ENCODE peak calls at places on chromosomes 13 and 19, in ten cellular contexts. Q is NCI-H748 treated with DMSO at 0.1 percent for 48 hours; A is progenitor cell of endocrine pancreas; L is A549; P is AG10803; E is globus pallidus; R is stimulated activated CD4-positive, alpha-beta T cell treated with anti-CD3 and anti-CD28 coated beads, Interleukin-4, amount 100 ng/mL, for 1 hour; F is neural crest cell; W is mucosa of gallbladder; K is A172. O is an unnamed sample.

GRCh38 chr13:110511509-110512181 is 49.9 kb downstream of the RAB20 start:
- DNase-seq in E (no peak), A (no peak), L (no peak), P (no peak), R (no peak), W (no peak), K (no peak), Q (no peak), F (no peak), O (no peak)

GRCh38 chr13:80011448-80012212 is 329.3 kb downstream of the SPRY2 start:
- DNase-seq in Q (no peak), R (no peak), P (no peak), L (no peak), F (no peak), E (peak; percentile 39), W (peak; percentile 43), K (peak; percentile 55), A (no peak), O (no peak)

GRCh38 chr19:17754634-17755532 is 3.6 kb downstream of the FCHO1 start:
- DNase-seq in R (no peak), F (no peak), W (no peak), E (no peak), A (no peak), K (no peak), L (peak; percentile 65), P (no peak), Q (no peak), O (no peak)

GRCh38 chr19:16542894-16543498 is 759 bp upstream of the CHERP start:
- DNase-seq in L (no peak), E (no peak), P (peak; percentile 6), R (no peak), W (no peak), Q (no peak), K (peak; percentile 17), F (no peak), A (no peak), O (no peak)

GRCh38 chr13:112697756-112698655 is 8.2 kb downstream of the ATP11A start:
- DNase-seq in K (no peak), P (peak; percentile 77), L (no peak), A (no peak), W (no peak), E (no peak), F (no peak), Q (no peak), R (no peak), O (no peak)

GRCh38 chr13:24683833-24684599 is 3.8 kb downstream of the ATP12A start:
- DNase-seq in W (peak; percentile 27), A (peak; percentile 67), E (peak; percentile 53), L (peak; percentile 35), Q (peak; percentile 73), R (peak; percentile 66), P (peak; percentile 23), K (peak; percentile 60), F (peak; percentile 68), O (peak; percentile 91)

GRCh38 chr13:107721436-107721835 is 493.9 kb downstream of the LIG4 start:
- DNase-seq in E (no peak), A (no peak), R (no peak), Q (no peak), F (no peak), W (no peak), P (no peak), L (no peak), K (no peak), O (no peak)

GRCh38 chr19:15323496-15324235 is 8.7 kb downstream of the BRD4 start:
- DNase-seq in P (peak; percentile 76), L (no peak), F (no peak), A (no peak), R (no peak), E (no peak), W (no peak), Q (no peak), K (no peak), O (no peak)

GRCh38 chr13:67048084-67048792 is 181.9 kb downstream of the PCDH9 start:
- DNase-seq in P (peak; percentile 8), L (no peak), Q (no peak), R (no peak), A (no peak), F (no peak), K (no peak), W (no peak), E (no peak), O (no peak)

GRCh38 chr13:110850840-110851239 is 64.0 kb downstream of the ANKRD10 start:
- DNase-seq in R (no peak), P (no peak), Q (no peak), A (no peak), E (no peak), L (no peak), K (no peak), F (no peak), W (no peak), O (no peak)

GRCh38 chr13:98564204-98564603 is 12.7 kb downstream of the STK24 start:
- DNase-seq in F (no peak), R (no peak), P (no peak), E (no peak), K (no peak), A (no peak), W (no peak), L (no peak), Q (no peak), O (no peak)

GRCh38 chr19:10219678-10220077 is 11.5 kb downstream of the S1PR2 start:
- DNase-seq in A (no peak), Q (no peak), L (peak; percentile 61), W (no peak), F (no peak), R (peak; percentile 20), K (peak; percentile 61), E (no peak), P (peak; percentile 43), O (no peak)

GRCh38 chr13:85528578-85529215 is 270.5 kb downstream of the SLITRK6 start:
- DNase-seq in K (peak; percentile 13), A (no peak), P (peak; percentile 74), R (no peak), F (no peak), W (no peak), Q (no peak), E (peak; percentile 84), L (peak; percentile 59), O (no peak)

GRCh38 chr13:48531416-48532145 is 1.3 kb downstream of the RCBTB2 start:
- DNase-seq in A (no peak), K (peak; percentile 3), Q (no peak), L (no peak), P (no peak), W (no peak), E (no peak), F (no peak), R (no peak), O (no peak)

GRCh38 chr13:105997436-105998232 is 537.8 kb downstream of the EFNB2 start:
- DNase-seq in A (no peak), E (no peak), L (no peak), K (no peak), Q (no peak), R (no peak), W (no peak), P (peak; percentile 47), F (peak; percentile 58), O (no peak)

GRCh38 chr13:105638446-105638845 is 897.0 kb downstream of the EFNB2 start:
- DNase-seq in L (no peak), E (no peak), A (no peak), R (no peak), P (no peak), F (no peak), Q (no peak), W (no peak), K (no peak), O (no peak)

GRCh38 chr13:99886706-99887105 is 84.9 kb downstream of the ZIC5 start:
- DNase-seq in P (no peak), L (no peak), F (no peak), R (no peak), E (no peak), A (no peak), W (no peak), Q (no peak), K (no peak), O (no peak)

GRCh38 chr13:113040597-113041292 is 64.8 kb upstream of the F7 start:
- DNase-seq in P (no peak), A (no peak), R (no peak), K (no peak), L (no peak), Q (no peak), E (peak; percentile 60), W (no peak), F (no peak), O (no peak)

GRCh38 chr13:19152403-19152802 is 29.2 kb downstream of the TUBA3C start:
- DNase-seq in Q (no peak), P (no peak), W (no peak), L (no peak), K (no peak), R (no peak), F (no peak), A (no peak), E (no peak), O (no peak)

GRCh38 chr19:55471266-55471665 is 5.2 kb upstream of the ZNF628 start:
- DNase-seq in L (no peak), W (no peak), P (no peak), K (no peak), R (no peak), A (no peak), E (no peak), Q (no peak), F (no peak), O (no peak)

GRCh38 chr19:6239401-6239844 is 40.4 kb downstream of the MLLT1 start:
- DNase-seq in F (no peak), K (no peak), P (peak; percentile 52), A (no peak), E (no peak), L (no peak), W (no peak), Q (no peak), R (no peak), O (no peak)

GRCh38 chr19:48543121-48543710 is 8.8 kb upstream of the SULT2B1 start:
- DNase-seq in K (peak; percentile 68), W (peak; percentile 58), E (no peak), R (no peak), L (peak; percentile 78), A (no peak), F (no peak), P (peak; percentile 37), Q (no peak), O (peak; percentile 52)

GRCh38 chr19:34645551-34645950 is 31.4 kb downstream of the SCGB2B2 start:
- DNase-seq in K (no peak), Q (no peak), L (no peak), E (no peak), F (no peak), R (no peak), P (no peak), A (no peak), W (no peak), O (no peak)

GRCh38 chr13:88637935-88638334 is 966.8 kb downstream of the SLITRK5 start:
- DNase-seq in P (no peak), Q (no peak), A (no peak), L (no peak), F (no peak), K (no peak), W (no peak), R (no peak), E (no peak), O (no peak)